ENCODE peak calls at places on chromosomes 11 and 22, in ten cellular contexts. W, S, L, O, K, T, M, R, H and B are unnamed samples.

GRCh38 chr22:35684270-35684700 is 33.4 kb upstream of the APOL5 start:
- DNase-seq in O (no peak), W (no peak), H (no peak), R (no peak), S (no peak), K (peak; percentile 32), M (no peak), L (no peak), T (peak; percentile 51), B (peak; percentile 38)

GRCh38 chr22:36383110-36383581 is 4.6 kb downstream of the MYH9 start:
- DNase-seq in S (no peak), W (peak; percentile 95), T (peak; percentile 50), O (peak; percentile 42), K (no peak), M (no peak), H (peak; percentile 65), R (no peak), L (no peak), B (no peak)

GRCh38 chr11:94895971-94896370 is 77.4 kb downstream of the CWC15 start:
- DNase-seq in O (no peak), S (no peak), R (no peak), M (no peak), W (peak; percentile 81), T (no peak), H (peak; percentile 45), K (no peak), L (no peak), B (peak; percentile 45)

GRCh38 chr11:46263120-46263519 is 14.3 kb upstream of the CREB3L1 start:
- DNase-seq in S (no peak), W (no peak), O (no peak), M (no peak), R (no peak), K (no peak), L (no peak), H (no peak), T (no peak), B (no peak)

GRCh38 chr11:118338637-118339061 is 3.9 kb downstream of the CD3D start:
- DNase-seq in L (no peak), M (peak; percentile 23), S (peak; percentile 28), H (no peak), K (no peak), W (peak; percentile 55), T (peak; percentile 49), R (no peak), O (peak; percentile 75), B (no peak)

GRCh38 chr11:1199689-1200610 is 22.9 kb upstream of the MUC5B start:
- DNase-seq in K (peak; percentile 40), S (no peak), M (no peak), L (no peak), H (no peak), R (no peak), T (no peak), O (no peak), W (no peak), B (no peak)

GRCh38 chr22:41862160-41862529 is 29.2 kb downstream of the SREBF2 start:
- DNase-seq in S (no peak), K (peak; percentile 20), M (peak; percentile 50), H (no peak), L (no peak), T (peak; percentile 38), R (no peak), W (peak; percentile 15), O (peak; percentile 24), B (no peak)

GRCh38 chr11:117843666-117844484 is 19.3 kb upstream of the FXYD2 start:
- DNase-seq in M (no peak), H (peak; percentile 69), W (peak; percentile 36), S (peak; percentile 29), O (peak; percentile 71), T (peak; percentile 72), L (peak; percentile 61), K (peak; percentile 80), R (peak; percentile 25), B (peak; percentile 76)

GRCh38 chr22:47355776-47356432 is 593.5 kb downstream of the TBC1D22A start:
- DNase-seq in T (peak; percentile 1), M (no peak), H (no peak), W (no peak), O (no peak), L (no peak), S (no peak), K (no peak), R (no peak), B (no peak)

GRCh38 chr11:60842688-60843605 is 1.0 kb downstream of the CCDC86 start:
- DNase-seq in K (no peak), R (no peak), H (peak; percentile 75), M (no peak), W (peak; percentile 30), S (no peak), L (no peak), T (peak; percentile 27), O (no peak), B (no peak)

GRCh38 chr11:64713031-64713780 is 9.8 kb downstream of the NRXN2 start:
- DNase-seq in T (no peak), R (no peak), W (no peak), O (no peak), H (no peak), S (no peak), K (no peak), L (no peak), M (no peak), B (peak; percentile 67)

GRCh38 chr22:50599816-50600454 is 658 bp upstream of the MAPK8IP2 start:
- DNase-seq in L (peak; percentile 16), W (no peak), R (no peak), K (no peak), H (peak; percentile 28), S (peak; percentile 40), T (peak; percentile 62), O (no peak), M (no peak), B (peak; percentile 93)

GRCh38 chr22:39177791-39178190 is 25.3 kb upstream of the CBX7 start:
- DNase-seq in H (no peak), M (no peak), K (no peak), T (no peak), O (no peak), R (no peak), L (no peak), S (no peak), W (no peak), B (no peak)

GRCh38 chr11:111327908-111328624 is 29.7 kb downstream of the POU2AF3 start:
- DNase-seq in W (peak; percentile 82), M (no peak), O (no peak), T (no peak), L (no peak), K (no peak), S (no peak), H (no peak), R (no peak), B (no peak)

GRCh38 chr22:46546466-46547178 is 9.2 kb upstream of the CELSR1 start:
- DNase-seq in T (no peak), O (no peak), S (no peak), R (no peak), M (no peak), H (no peak), K (no peak), W (peak; percentile 86), L (no peak), B (peak; percentile 77)

GRCh38 chr11:2084721-2085120 is 54.5 kb downstream of the IGF2 start:
- DNase-seq in R (no peak), K (no peak), M (no peak), W (no peak), T (no peak), L (no peak), H (no peak), O (no peak), S (no peak), B (no peak)

GRCh38 chr11:96228472-96228871 is 114.5 kb downstream of the MAML2 start:
- DNase-seq in W (peak; percentile 98), H (peak; percentile 38), L (no peak), M (no peak), R (no peak), K (no peak), O (no peak), S (no peak), T (no peak), B (peak; percentile 58)

GRCh38 chr11:104366321-104366734 is 202.4 kb upstream of the PDGFD start:
- DNase-seq in W (no peak), T (no peak), S (peak; percentile 3), R (no peak), K (no peak), O (no peak), H (no peak), L (no peak), M (no peak), B (no peak)

GRCh38 chr11:128246364-128247234 is 340.8 kb downstream of the ETS1 start:
- DNase-seq in R (peak; percentile 36), O (no peak), S (no peak), M (no peak), W (no peak), T (no peak), L (no peak), K (no peak), H (no peak), B (peak; percentile 32)

GRCh38 chr11:111836162-111836561 is 35.2 kb downstream of the ALG9 start:
- DNase-seq in L (no peak), O (no peak), M (no peak), K (no peak), H (no peak), S (no peak), R (no peak), W (no peak), T (no peak), B (no peak)

GRCh38 chr11:43989162-43989961 is 46.9 kb downstream of the C11orf96 start:
- DNase-seq in O (no peak), R (peak; percentile 81), K (no peak), T (peak; percentile 53), W (peak; percentile 57), M (no peak), L (no peak), H (no peak), S (no peak), B (no peak)

GRCh38 chr11:114154271-114155047 is 94.9 kb downstream of the ZBTB16 start:
- DNase-seq in L (no peak), O (no peak), W (no peak), R (no peak), H (no peak), M (peak; percentile 88), T (no peak), K (no peak), S (no peak), B (peak; percentile 32)

GRCh38 chr11:110497204-110497987 is 67.6 kb downstream of the FDX1 start:
- DNase-seq in K (no peak), L (no peak), S (no peak), H (no peak), O (no peak), T (peak; percentile 85), R (no peak), W (no peak), M (peak; percentile 46), B (no peak)

GRCh38 chr11:69440876-69441275 is 40.6 kb upstream of the LINC01488 start:
- DNase-seq in H (no peak), M (no peak), L (no peak), K (no peak), T (no peak), S (no peak), R (no peak), O (no peak), W (peak; percentile 21), B (no peak)

GRCh38 chr11:69144719-69145365 is 10.9 kb upstream of the SMIM38 start:
- DNase-seq in O (no peak), K (no peak), L (no peak), M (no peak), H (no peak), R (no peak), T (no peak), S (no peak), W (no peak), B (peak; percentile 46)

GRCh38 chr22:28024422-28024888 is 105.4 kb upstream of the PITPNB start:
- DNase-seq in R (no peak), W (no peak), H (no peak), L (no peak), M (no peak), O (no peak), K (no peak), T (no peak), S (no peak), B (no peak)

GRCh38 chr22:27804683-27805297 is 3.2 kb upstream of the MN1 start:
- DNase-seq in M (no peak), K (peak; percentile 85), L (peak; percentile 49), W (peak; percentile 58), T (peak; percentile 55), R (peak; percentile 58), H (peak; percentile 47), O (peak; percentile 18), S (no peak), B (peak; percentile 87)

GRCh38 chr11:8219257-8220021 is 44.2 kb downstream of the LMO1 start:
- DNase-seq in O (no peak), L (peak; percentile 47), K (peak; percentile 52), M (peak; percentile 13), S (no peak), T (peak; percentile 30), W (peak; percentile 64), R (peak; percentile 80), H (peak; percentile 49), B (peak; percentile 73)